ENCODE peak calls at places on chromosomes 16 and 17, in ten cellular contexts. One of them, this sample, is unnamed.

GRCh38 chr16:30762991-30763725 is 1.0 kb downstream of the RNF40 start:
- DNase-seq in stomach: no peak
- DNase-seq in A549: no peak
- DNase-seq in OCI-LY7: no peak
- DNase-seq in CD8-positive, alpha-beta T cell: no peak
- DNase-seq in mammary epithelial cell: no peak
- DNase-seq in psoas muscle: no peak
- DNase-seq in IMR-90: no peak
- DNase-seq in body of pancreas: no peak
- DNase-seq in Peyer's patch: no peak
- DNase-seq in this sample: no peak

GRCh38 chr16:89723279-89724250 is 2.2 kb downstream of the ZNF276 start:
- DNase-seq in Peyer's patch: peak; percentile 55
- DNase-seq in stomach: peak; percentile 45
- DNase-seq in body of pancreas: peak; percentile 36
- DNase-seq in IMR-90: peak; percentile 14
- DNase-seq in OCI-LY7: no peak
- DNase-seq in CD8-positive, alpha-beta T cell: peak; percentile 76
- DNase-seq in mammary epithelial cell: peak; percentile 11
- DNase-seq in A549: no peak
- DNase-seq in psoas muscle: no peak
- DNase-seq in this sample: no peak

GRCh38 chr17:80164185-80164584 is 5.6 kb upstream of the CARD14 start:
- DNase-seq in body of pancreas: no peak
- DNase-seq in mammary epithelial cell: no peak
- DNase-seq in OCI-LY7: no peak
- DNase-seq in psoas muscle: no peak
- DNase-seq in stomach: no peak
- DNase-seq in Peyer's patch: no peak
- DNase-seq in CD8-positive, alpha-beta T cell: no peak
- DNase-seq in A549: no peak
- DNase-seq in IMR-90: no peak
- DNase-seq in this sample: no peak

GRCh38 chr16:68377667-68378420 is 67.0 kb downstream of the PRMT7 start:
- DNase-seq in IMR-90: no peak
- DNase-seq in Peyer's patch: no peak
- DNase-seq in psoas muscle: no peak
- DNase-seq in stomach: peak; percentile 34
- DNase-seq in mammary epithelial cell: no peak
- DNase-seq in CD8-positive, alpha-beta T cell: no peak
- DNase-seq in A549: no peak
- DNase-seq in OCI-LY7: no peak
- DNase-seq in body of pancreas: peak; percentile 20
- DNase-seq in this sample: no peak

GRCh38 chr16:3058173-3059030 is 7.0 kb upstream of the IL32 start:
- DNase-seq in Peyer's patch: peak; percentile 73
- DNase-seq in mammary epithelial cell: no peak
- DNase-seq in stomach: peak; percentile 63
- DNase-seq in IMR-90: no peak
- DNase-seq in CD8-positive, alpha-beta T cell: peak; percentile 45
- DNase-seq in A549: peak; percentile 64
- DNase-seq in OCI-LY7: peak; percentile 81
- DNase-seq in body of pancreas: peak; percentile 72
- DNase-seq in psoas muscle: peak; percentile 42
- DNase-seq in this sample: peak; percentile 59

GRCh38 chr17:1379930-1380313 is 20.1 kb downstream of the YWHAE start:
- DNase-seq in mammary epithelial cell: peak; percentile 43
- DNase-seq in psoas muscle: no peak
- DNase-seq in Peyer's patch: no peak
- DNase-seq in CD8-positive, alpha-beta T cell: no peak
- DNase-seq in stomach: no peak
- DNase-seq in OCI-LY7: no peak
- DNase-seq in A549: no peak
- DNase-seq in body of pancreas: no peak
- DNase-seq in IMR-90: no peak
- DNase-seq in this sample: no peak

GRCh38 chr16:88754912-88755744 is 29.9 kb downstream of the PIEZO1 start:
- DNase-seq in IMR-90: peak; percentile 63
- DNase-seq in stomach: no peak
- DNase-seq in CD8-positive, alpha-beta T cell: no peak
- DNase-seq in psoas muscle: no peak
- DNase-seq in body of pancreas: no peak
- DNase-seq in mammary epithelial cell: peak; percentile 85
- DNase-seq in OCI-LY7: peak; percentile 43
- DNase-seq in Peyer's patch: no peak
- DNase-seq in A549: no peak
- DNase-seq in this sample: peak; percentile 25

GRCh38 chr17:288802-289356 is 63.7 kb downstream of the RPH3AL start:
- DNase-seq in mammary epithelial cell: no peak
- DNase-seq in Peyer's patch: no peak
- DNase-seq in body of pancreas: no peak
- DNase-seq in OCI-LY7: no peak
- DNase-seq in IMR-90: no peak
- DNase-seq in psoas muscle: no peak
- DNase-seq in A549: no peak
- DNase-seq in CD8-positive, alpha-beta T cell: no peak
- DNase-seq in stomach: no peak
- DNase-seq in this sample: no peak

DNA sequence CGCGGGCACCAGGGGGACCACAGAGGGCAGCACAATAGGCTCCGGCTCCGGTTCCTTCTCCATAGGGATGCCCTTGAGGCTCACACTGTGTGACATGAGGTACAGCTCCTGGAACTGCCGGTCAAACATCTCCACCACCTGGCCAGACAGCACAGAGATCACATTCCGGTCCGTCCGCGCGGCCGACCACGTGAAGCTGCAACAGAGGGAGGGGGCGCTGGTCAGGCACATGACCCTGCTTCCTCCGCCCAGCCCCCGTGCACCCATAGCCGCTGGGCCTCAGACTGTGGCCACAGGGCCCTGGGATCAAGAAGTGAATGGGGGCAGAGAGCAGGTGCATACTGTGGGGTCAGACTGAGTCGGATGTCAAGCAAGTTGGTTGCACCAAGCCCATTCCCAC is 25.9 kb downstream of the FAM83G start:
- DNase-seq in Peyer's patch: no peak
- DNase-seq in mammary epithelial cell: no peak
- DNase-seq in OCI-LY7: no peak
- DNase-seq in CD8-positive, alpha-beta T cell: no peak
- DNase-seq in stomach: no peak
- DNase-seq in psoas muscle: no peak
- DNase-seq in A549: no peak
- DNase-seq in body of pancreas: no peak
- DNase-seq in IMR-90: no peak
- DNase-seq in this sample: no peak
- TF ChIP-seq CTCF in Peyer's patch: no peak
- TF ChIP-seq CTCF in mammary epithelial cell: no peak
- TF ChIP-seq CTCF in OCI-LY7: no peak
- TF ChIP-seq CTCF in CD8-positive, alpha-beta T cell: no peak
- TF ChIP-seq CTCF in stomach: no peak
- TF ChIP-seq CTCF in psoas muscle: no peak
- TF ChIP-seq CTCF in A549: no peak
- TF ChIP-seq CTCF in body of pancreas: no peak
- TF ChIP-seq CTCF in IMR-90: no peak
- TF ChIP-seq CTCF in this sample: no peak

DNA sequence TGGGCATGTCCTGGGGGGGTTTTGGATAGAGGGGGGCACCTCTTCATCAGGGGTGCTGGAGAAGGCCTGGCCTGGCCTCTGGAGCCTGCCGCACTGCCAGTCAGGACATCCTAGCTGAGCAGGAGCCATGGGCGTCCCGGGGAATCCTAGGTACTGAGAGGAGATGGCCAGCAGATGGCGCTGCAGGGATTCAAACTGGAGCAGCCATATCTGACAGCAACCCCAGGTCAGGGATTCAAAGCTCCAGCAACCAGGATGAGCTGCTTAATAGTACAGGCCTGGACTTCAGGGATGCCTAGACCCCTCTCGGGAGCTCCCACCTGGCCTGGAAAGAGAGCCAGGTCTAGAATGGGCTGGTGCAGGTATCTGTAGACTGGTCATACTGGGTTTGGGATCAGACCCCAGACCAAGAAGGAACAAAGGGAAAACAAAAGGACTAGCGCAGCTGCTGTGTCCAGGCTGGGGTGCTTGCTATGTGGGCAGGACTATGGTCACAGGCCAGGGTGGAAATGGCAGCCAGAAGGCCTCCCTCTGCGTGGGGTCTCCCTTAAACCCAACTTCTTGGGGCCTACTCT is 306.9 kb upstream of the RBFOX1 start:
- DNase-seq in psoas muscle: peak; percentile 56
- DNase-seq in CD8-positive, alpha-beta T cell: no peak
- DNase-seq in OCI-LY7: peak; percentile 57
- DNase-seq in mammary epithelial cell: no peak
- DNase-seq in Peyer's patch: no peak
- DNase-seq in IMR-90: no peak
- DNase-seq in A549: peak; percentile 63
- DNase-seq in stomach: peak; percentile 46
- DNase-seq in body of pancreas: peak; percentile 70
- DNase-seq in this sample: peak; percentile 89
- H3K4me3 ChIP-seq in psoas muscle: no peak overlapping the region
- H3K4me3 ChIP-seq in CD8-positive, alpha-beta T cell: no peak overlapping the region
- H3K4me3 ChIP-seq in OCI-LY7: no peak overlapping the region
- H3K4me3 ChIP-seq in mammary epithelial cell: no peak overlapping the region
- H3K4me3 ChIP-seq in Peyer's patch: no peak overlapping the region
- H3K4me3 ChIP-seq in IMR-90: no peak overlapping the region
- H3K4me3 ChIP-seq in A549: no peak overlapping the region
- H3K4me3 ChIP-seq in stomach: no peak overlapping the region
- H3K4me3 ChIP-seq in body of pancreas: no peak overlapping the region
- H3K4me3 ChIP-seq in this sample: no peak overlapping the region

DNA sequence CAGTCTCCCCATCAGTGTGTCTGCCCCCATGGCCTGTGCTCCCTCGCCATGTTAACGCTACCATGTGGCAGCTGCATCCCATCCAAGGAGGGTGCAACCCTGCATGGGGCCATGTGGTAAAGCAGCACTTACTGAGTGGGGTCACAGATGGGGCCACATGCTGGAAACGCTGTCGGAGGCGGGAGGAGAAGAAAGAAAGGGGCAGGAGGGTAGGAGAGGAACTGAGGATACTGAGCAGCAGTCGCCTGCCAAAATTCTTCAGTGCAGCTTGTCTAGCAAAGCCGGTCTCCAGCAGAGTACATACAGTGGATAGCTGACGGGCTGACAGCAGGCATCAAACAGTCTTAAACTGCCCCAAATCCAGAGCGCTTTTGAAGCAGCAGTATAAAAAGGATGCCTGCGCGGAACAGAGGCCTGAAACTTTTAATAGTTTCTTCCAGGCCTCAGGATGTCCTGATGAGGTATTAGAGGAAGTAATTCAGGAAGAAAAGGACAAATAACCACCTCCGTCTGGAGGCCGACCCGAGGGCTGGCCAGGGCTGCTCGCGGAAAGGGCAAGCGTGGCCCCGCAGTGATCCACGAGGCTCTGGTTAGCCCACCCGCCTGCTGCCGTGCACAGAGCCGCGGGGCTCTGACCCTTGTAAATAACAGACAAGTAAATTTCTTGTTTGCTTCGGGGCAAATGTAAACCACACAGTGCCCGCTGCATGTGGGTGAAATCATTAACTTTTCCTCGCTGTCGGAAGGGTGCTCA is 149.0 kb downstream of the CCDC182 start:
- DNase-seq in stomach: no peak
- DNase-seq in OCI-LY7: no peak
- DNase-seq in body of pancreas: no peak
- DNase-seq in A549: no peak
- DNase-seq in IMR-90: no peak
- DNase-seq in mammary epithelial cell: no peak
- DNase-seq in CD8-positive, alpha-beta T cell: no peak
- DNase-seq in Peyer's patch: no peak
- DNase-seq in psoas muscle: no peak
- DNase-seq in this sample: no peak
- H3K27ac ChIP-seq in stomach: no peak overlapping the region
- H3K27ac ChIP-seq in OCI-LY7: no peak overlapping the region
- H3K27ac ChIP-seq in body of pancreas: no peak overlapping the region
- H3K27ac ChIP-seq in A549: no peak overlapping the region
- H3K27ac ChIP-seq in IMR-90: no peak overlapping the region
- H3K27ac ChIP-seq in mammary epithelial cell: no peak overlapping the region
- H3K27ac ChIP-seq in CD8-positive, alpha-beta T cell: no peak overlapping the region
- H3K27ac ChIP-seq in Peyer's patch: no peak overlapping the region
- H3K27ac ChIP-seq in psoas muscle: no peak overlapping the region
- H3K27ac ChIP-seq in this sample: peak overlapping the region; percentile 1

GRCh38 chr16:71568541-71568940 is 8.4 kb downstream of the TAT start:
- DNase-seq in OCI-LY7: no peak
- DNase-seq in Peyer's patch: no peak
- DNase-seq in psoas muscle: no peak
- DNase-seq in IMR-90: no peak
- DNase-seq in body of pancreas: peak; percentile 41
- DNase-seq in CD8-positive, alpha-beta T cell: no peak
- DNase-seq in mammary epithelial cell: no peak
- DNase-seq in stomach: no peak
- DNase-seq in A549: no peak
- DNase-seq in this sample: no peak

GRCh38 chr16:71567931-71568330 is 9.0 kb downstream of the TAT start:
- DNase-seq in psoas muscle: no peak
- DNase-seq in mammary epithelial cell: no peak
- DNase-seq in body of pancreas: no peak
- DNase-seq in OCI-LY7: no peak
- DNase-seq in IMR-90: no peak
- DNase-seq in stomach: no peak
- DNase-seq in Peyer's patch: no peak
- DNase-seq in A549: no peak
- DNase-seq in CD8-positive, alpha-beta T cell: no peak
- DNase-seq in this sample: no peak

GRCh38 chr16:71564377-71564967 is 12.4 kb downstream of the TAT start:
- DNase-seq in Peyer's patch: peak; percentile 98
- DNase-seq in OCI-LY7: no peak
- DNase-seq in psoas muscle: no peak
- DNase-seq in body of pancreas: no peak
- DNase-seq in mammary epithelial cell: no peak
- DNase-seq in A549: no peak
- DNase-seq in stomach: no peak
- DNase-seq in IMR-90: no peak
- DNase-seq in CD8-positive, alpha-beta T cell: no peak
- DNase-seq in this sample: no peak

GRCh38 chr16:71562552-71562951 is 14.3 kb downstream of the TAT start:
- DNase-seq in stomach: no peak
- DNase-seq in IMR-90: no peak
- DNase-seq in psoas muscle: no peak
- DNase-seq in A549: no peak
- DNase-seq in CD8-positive, alpha-beta T cell: no peak
- DNase-seq in body of pancreas: no peak
- DNase-seq in OCI-LY7: no peak
- DNase-seq in mammary epithelial cell: no peak
- DNase-seq in Peyer's patch: no peak
- DNase-seq in this sample: no peak

DNA sequence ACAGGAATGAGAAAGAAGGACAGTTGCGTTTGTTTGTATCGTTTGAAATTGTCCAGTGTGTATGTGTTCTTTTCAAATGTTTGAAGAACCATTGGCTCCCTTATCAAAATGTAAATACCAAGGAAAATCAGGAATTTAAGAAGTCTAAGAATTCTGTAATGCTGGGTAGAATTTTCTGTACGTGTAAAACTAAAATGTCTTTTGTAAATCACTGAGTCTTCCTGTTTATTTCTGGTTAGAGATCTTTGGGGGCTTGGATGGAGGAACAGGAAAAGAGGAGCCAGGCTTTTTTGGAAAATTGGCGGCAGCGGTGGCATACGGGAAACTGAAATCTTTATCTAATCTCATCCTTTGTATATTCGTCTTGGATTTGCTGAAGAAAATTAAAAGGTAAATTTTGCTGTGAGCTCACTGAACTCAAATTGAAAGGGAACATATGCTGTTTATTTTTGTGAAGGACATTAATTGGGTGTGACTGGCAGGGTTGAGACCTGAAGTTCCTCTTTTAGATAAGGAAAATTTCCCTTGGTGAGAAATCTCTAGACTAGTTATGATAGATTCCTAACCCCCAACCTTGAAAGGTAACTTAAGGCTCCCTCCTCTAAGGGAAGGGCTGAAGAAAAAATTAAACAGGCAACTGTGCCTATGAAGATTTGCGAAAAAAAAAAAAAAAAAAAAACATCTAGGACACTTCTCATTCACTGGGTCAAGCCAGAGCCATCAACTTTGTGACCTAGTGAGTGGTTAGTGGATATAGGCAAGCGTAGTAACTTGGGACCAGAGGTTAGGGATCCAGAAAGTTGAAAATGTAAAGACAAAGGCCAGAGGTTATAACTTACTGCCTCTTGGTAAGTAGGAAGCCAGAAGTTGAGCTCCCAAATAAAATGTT is 10.8 kb downstream of the TAT start:
- DNase-seq in IMR-90: no peak
- DNase-seq in A549: no peak
- DNase-seq in Peyer's patch: no peak
- DNase-seq in mammary epithelial cell: no peak
- DNase-seq in OCI-LY7: peak; percentile 17
- DNase-seq in stomach: no peak
- DNase-seq in psoas muscle: no peak
- DNase-seq in body of pancreas: no peak
- DNase-seq in CD8-positive, alpha-beta T cell: no peak
- DNase-seq in this sample: no peak
- TF ChIP-seq CTCF in IMR-90: no peak
- TF ChIP-seq CTCF in A549: no peak
- TF ChIP-seq CTCF in Peyer's patch: no peak
- TF ChIP-seq CTCF in mammary epithelial cell: no peak
- TF ChIP-seq CTCF in OCI-LY7: no peak
- TF ChIP-seq CTCF in stomach: no peak
- TF ChIP-seq CTCF in psoas muscle: no peak
- TF ChIP-seq CTCF in body of pancreas: no peak
- TF ChIP-seq CTCF in CD8-positive, alpha-beta T cell: no peak
- TF ChIP-seq CTCF in this sample: no peak

This sample was measured in cardiac muscle cell.